ENCODE peak calls at places on chromosome 20, in seven cellular contexts. P is PC-9; S is cardiac muscle cell; R is naive thymus-derived CD4-positive, alpha-beta T cell; T is hepatocyte; W is tibial artery; Q is OCI-LY7. X is an unnamed sample. For H3K4me1, the result is how much of the 10 kb centered on the place peaks cover.

GRCh38 chr20:35303382-35303734 is 11.1 kb upstream of the FAM83C start:
- DNase-seq in W (no peak), Q (no peak), S (no peak), T (peak), P (no peak), R (no peak), X (no peak)

GRCh38 chr20:35561671-35562070 is 19.8 kb downstream of the ERGIC3 start:
- DNase-seq in P (no peak), T (no peak), Q (peak), W (no peak), S (no peak), R (no peak), X (no peak)

GRCh38 chr20:51955756-51956155 is 153.4 kb upstream of the SALL4 start:
- DNase-seq in R (no peak), W (no peak), S (peak), Q (no peak), P (no peak), T (no peak), X (no peak)

GRCh38 chr20:34713194-34713943 is 9.2 kb downstream of the TP53INP2 start:
- DNase-seq in T (peak), W (no peak), P (peak), R (no peak), Q (no peak), S (peak), X (no peak)

GRCh38 chr20:32052792-32053362 is 835 bp downstream of the HCK start:
- DNase-seq in S (no peak), T (no peak), P (no peak), R (no peak), Q (no peak), W (peak), X (no peak)

GRCh38 chr20:4444404-4444803 is 277.3 kb upstream of the PRND start:
- DNase-seq in P (no peak), T (no peak), S (no peak), R (no peak), W (no peak), Q (no peak), X (no peak)

GRCh38 chr20:59912609-59913008 is 20.8 kb downstream of the SYCP2 start:
- DNase-seq in S (no peak), R (no peak), Q (no peak), W (no peak), P (no peak), T (no peak), X (no peak)

GRCh38 chr20:63130654-63131577 is 85.0 kb downstream of the YTHDF1 start:
- DNase-seq in R (no peak), S (no peak), P (no peak), Q (no peak), W (no peak), T (no peak), X (no peak)

GRCh38 chr20:59723108-59723500 is 118.8 kb downstream of the PHACTR3 start:
- DNase-seq in P (no peak), S (no peak), T (no peak), R (no peak), W (no peak), Q (no peak), X (peak)

GRCh38 chr20:9912858-9913434 is 74.1 kb upstream of the PAK5 start:
- DNase-seq in Q (peak), S (peak), T (peak), R (peak), P (peak), W (peak), X (peak)

GRCh38 chr20:53707341-53708102 is 113.9 kb upstream of the ZNF217 start:
- DNase-seq in T (no peak), P (no peak), W (no peak), Q (peak), S (no peak), R (no peak), X (no peak)

GRCh38 chr20:63626424-63627128 is at the start of gene GMEB2:
- DNase-seq in T (peak), R (no peak), W (no peak), Q (peak), P (no peak), S (no peak), X (no peak)

GRCh38 chr20:3067139-3068009 is 4.0 kb upstream of the OXT start:
- DNase-seq in W (no peak), Q (no peak), S (no peak), P (peak), R (no peak), T (no peak), X (no peak)

GRCh38 chr20:24560571-24561485 is 91.4 kb downstream of the SYNDIG1 start:
- DNase-seq in Q (no peak), P (no peak), W (no peak), R (no peak), S (no peak), T (peak), X (no peak)

GRCh38 chr20:11207749-11208502 is 534.1 kb upstream of the JAG1 start:
- DNase-seq in T (peak), P (peak), W (no peak), R (no peak), S (peak), Q (no peak), X (no peak)

GRCh38 chr20:33401922-33402369 is 627 bp upstream of the CDK5RAP1 start:
- DNase-seq in Q (peak), P (no peak), R (no peak), T (no peak), S (peak), W (no peak), X (no peak)

GRCh38 chr20:10074513-10074912 is 39.7 kb downstream of the ANKEF1 start:
- DNase-seq in S (peak), Q (no peak), P (peak), R (no peak), T (peak), W (peak), X (no peak)

GRCh38 chr20:63134201-63134612 is 81.7 kb downstream of the YTHDF1 start:
- DNase-seq in S (no peak), Q (peak), P (no peak), W (no peak), R (no peak), T (no peak), X (no peak)

GRCh38 chr20:17854307-17854903 is 114.2 kb downstream of the SNX5 start:
- DNase-seq in W (peak), T (peak), S (peak), R (no peak), P (peak), Q (peak), X (no peak)

GRCh38 chr20:12967932-12968331 is 40.8 kb upstream of the SPTLC3 start:
- DNase-seq in Q (no peak), T (no peak), P (no peak), W (no peak), S (no peak), R (no peak), X (no peak)

GRCh38 chr20:59258103-59258705 is 42.2 kb upstream of the EDN3 start:
- DNase-seq in W (no peak), R (peak), Q (no peak), S (no peak), P (no peak), T (no peak), X (no peak)

GRCh38 chr20:18252597-18253451 is 35.5 kb upstream of the ZNF133 start:
- DNase-seq in W (no peak), P (peak), S (no peak), R (no peak), T (no peak), Q (no peak), X (no peak)

GRCh38 chr20:62063981-62064787 is 1.5 kb downstream of the TAF4 start:
- DNase-seq in T (peak), S (no peak), W (no peak), Q (no peak), P (peak), R (no peak), X (peak)

GRCh38 chr20:7516631-7517051 is 423.6 kb downstream of the HAO1 start:
- DNase-seq in W (no peak), Q (no peak), P (no peak), T (peak), R (no peak), S (no peak), X (no peak)

GRCh38 chr20:33647603-33648395 is 14.3 kb upstream of the C20orf144 start:
- DNase-seq in Q (no peak), T (no peak), W (peak), P (no peak), R (no peak), S (peak), X (no peak)

GRCh38 chr20:23120936-23121765 is 35.0 kb upstream of the CD93 start:
- DNase-seq in Q (no peak), R (no peak), W (no peak), P (no peak), T (no peak), S (no peak), X (no peak)

GRCh38 chr20:58755751-58756524 is 63.3 kb downstream of the NPEPL1 start:
- DNase-seq in Q (no peak), W (no peak), T (no peak), R (no peak), P (no peak), S (no peak), X (peak)

GRCh38 chr20:4592316-4593148 is 129.2 kb upstream of the PRND start:
- DNase-seq in Q (no peak), R (peak), S (peak), T (peak), W (no peak), P (peak), X (no peak)

GRCh38 chr20:47406849-47407682 is 50.6 kb upstream of the ZMYND8 start:
- DNase-seq in W (no peak), T (no peak), S (no peak), Q (no peak), R (no peak), P (no peak), X (no peak)

GRCh38 chr20:17439897-17440296 is 91.3 kb downstream of the BFSP1 start:
- DNase-seq in R (no peak), Q (no peak), S (no peak), P (no peak), T (no peak), W (no peak), X (no peak)

GRCh38 chr20:62590301-62591121 is 51.8 kb upstream of the SLCO4A1 start:
- DNase-seq in S (peak), Q (no peak), R (no peak), T (no peak), P (peak), W (peak), X (no peak)

GRCh38 chr20:33811763-33812672 is 870 bp downstream of the CHMP4B start:
- DNase-seq in Q (peak), R (peak), T (peak), W (peak), P (peak), S (peak), X (peak)

GRCh38 chr20:54469293-54469692 is 6.1 kb upstream of the DOK5 start:
- DNase-seq in S (peak), P (no peak), R (no peak), T (no peak), Q (no peak), W (no peak), X (no peak)

GRCh38 chr20:35601021-35601973 is 14.3 kb upstream of the SPAG4 start:
- DNase-seq in P (no peak), R (peak), Q (peak), S (peak), W (peak), T (peak), X (peak)

GRCh38 chr20:21677781-21678180 is 27.7 kb upstream of the PAX1 start:
- DNase-seq in T (no peak), W (no peak), P (no peak), R (no peak), S (no peak), Q (no peak), X (no peak)

DNA sequence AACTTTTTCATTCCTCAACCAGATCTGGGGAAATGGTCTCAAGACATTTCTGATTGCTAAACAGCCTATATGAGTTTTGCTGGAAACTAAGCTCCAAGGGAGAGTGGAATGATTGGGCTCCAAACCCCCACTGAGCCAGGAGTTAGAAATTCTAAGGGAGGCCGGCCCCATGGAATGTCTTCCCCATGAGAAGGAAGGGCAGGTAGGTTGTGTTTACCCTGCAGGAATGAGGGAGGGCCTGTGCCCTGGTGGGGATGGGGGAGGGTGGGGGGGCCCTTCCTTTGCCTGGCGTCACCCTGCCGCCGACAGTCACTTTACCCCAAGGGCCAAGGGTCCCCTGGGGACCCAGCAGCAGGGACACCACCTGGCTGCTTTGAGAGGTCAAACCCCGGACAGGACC is 298.9 kb downstream of the TFAP2C start:
- DNase-seq in R (no peak), W (no peak), S (no peak), P (no peak), Q (no peak), T (no peak), X (no peak)
- H3K4me1 ChIP-seq in R (under half), W (under half), S (under half), P (under half), Q (under half), T (under half), X (under half)

GRCh38 chr20:913306-913849 is 2.8 kb downstream of the ANGPT4 start:
- DNase-seq in R (no peak), Q (no peak), W (no peak), S (no peak), T (no peak), P (no peak), X (no peak)

GRCh38 chr20:911882-912600 is 4.1 kb downstream of the ANGPT4 start:
- DNase-seq in Q (peak), W (no peak), S (no peak), P (no peak), T (no peak), R (peak), X (no peak)

GRCh38 chr20:909641-910040 is 6.5 kb downstream of the ANGPT4 start:
- DNase-seq in Q (no peak), S (no peak), W (no peak), T (no peak), P (no peak), R (no peak), X (no peak)

GRCh38 chr20:910840-911770 is 5.0 kb downstream of the ANGPT4 start:
- DNase-seq in T (no peak), P (no peak), Q (no peak), R (no peak), W (peak), S (peak), X (peak)

GRCh38 chr20:910132-910839 is 5.8 kb downstream of the ANGPT4 start:
- DNase-seq in S (peak), W (peak), T (no peak), Q (no peak), P (no peak), R (no peak), X (peak)
- H3K4me1 ChIP-seq in S (under half), W (under half), T (under half), Q (under half), P (under half), R (under half), X (under half)

GRCh38 chr20:48807051-48807450 is 20.7 kb downstream of the PREX1 start:
- DNase-seq in Q (no peak), R (no peak), W (no peak), P (no peak), T (no peak), S (no peak), X (no peak)
- H3K4me1 ChIP-seq in Q (under half), R (half or more), W (under half), P (under half), T (under half), S (under half), X (under half)

GRCh38 chr20:36886859-36887778 is 11.2 kb downstream of the TLDC2 start:
- DNase-seq in Q (peak), T (peak), S (peak), R (peak), W (peak), P (peak), X (peak)

GRCh38 chr20:36891211-36891610 is 15.3 kb downstream of the TLDC2 start:
- DNase-seq in S (no peak), P (no peak), T (no peak), Q (no peak), W (no peak), R (no peak), X (no peak)

GRCh38 chr20:36887779-36888133 is 11.8 kb downstream of the TLDC2 start:
- DNase-seq in P (no peak), W (no peak), R (no peak), Q (no peak), S (peak), T (no peak), X (no peak)

GRCh38 chr20:36890586-36890985 is 14.6 kb downstream of the TLDC2 start:
- DNase-seq in R (no peak), Q (no peak), T (no peak), P (no peak), W (no peak), S (no peak), X (no peak)

DNA sequence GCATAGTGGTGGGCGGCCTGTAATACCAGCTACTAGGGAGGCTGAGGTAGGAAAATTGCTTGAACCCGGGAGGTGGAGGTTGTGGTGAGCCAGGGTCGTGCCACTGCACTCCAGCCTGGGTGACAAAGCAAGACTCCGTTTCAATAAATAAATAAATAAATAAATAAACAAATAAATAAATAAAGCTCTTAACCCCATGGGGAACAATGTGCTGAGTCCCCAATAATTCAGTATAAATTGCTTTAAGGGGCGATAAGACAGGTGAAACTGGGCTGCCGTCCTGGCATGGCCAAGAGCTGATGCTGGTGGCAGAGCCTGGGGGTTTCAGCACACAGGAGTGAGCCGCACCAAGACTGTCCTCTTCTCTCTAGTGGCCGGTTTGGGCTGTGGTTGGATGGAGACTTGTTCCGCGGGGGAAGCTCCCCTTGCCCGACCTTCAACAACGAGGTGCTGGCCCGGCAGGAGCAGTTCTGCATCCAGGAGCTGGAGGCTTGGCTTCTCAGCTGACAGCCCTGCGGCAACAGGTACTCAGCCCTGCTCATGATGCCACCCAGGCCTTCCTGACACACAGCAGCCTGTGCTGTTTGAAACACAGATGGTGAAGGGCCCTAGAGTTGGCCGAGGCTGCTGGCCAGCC is 13.1 kb downstream of the TLDC2 start:
- DNase-seq in R (no peak), S (no peak), Q (no peak), P (no peak), T (no peak), W (no peak), X (no peak)
- H3K4me1 ChIP-seq in R (under half), S (under half), Q (under half), P (under half), T (under half), W (under half), X (under half)

DNA sequence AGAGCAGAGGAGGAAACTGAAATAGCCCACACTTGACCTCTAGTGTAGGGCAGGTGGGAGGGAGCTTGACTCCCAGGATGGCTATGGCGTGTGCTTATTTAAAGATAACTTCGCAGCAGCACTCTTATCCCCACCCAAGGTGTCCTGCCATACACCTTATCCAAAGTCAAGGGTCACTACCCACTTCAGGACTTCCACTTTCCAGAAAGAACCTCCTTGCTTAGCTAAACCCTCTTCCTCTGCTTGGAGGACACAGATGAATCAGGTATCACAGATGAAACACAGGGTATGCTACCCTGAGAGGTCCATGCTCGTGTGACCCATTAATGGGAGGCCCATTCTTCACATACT is 2.3 kb downstream of the RIN2 start:
- DNase-seq in T (no peak), Q (no peak), R (no peak), W (no peak), S (no peak), P (no peak), X (no peak)
- H3K4me1 ChIP-seq in T (under half), Q (under half), R (under half), W (under half), S (under half), P (half or more), X (under half)

GRCh38 chr20:57374343-57374930 is 16.8 kb upstream of the RBM38 start:
- DNase-seq in R (no peak), S (no peak), W (no peak), Q (no peak), P (no peak), T (no peak), X (no peak)
- H3K4me1 ChIP-seq in R (under half), S (under half), W (under half), Q (under half), P (under half), T (under half), X (under half)

GRCh38 chr20:38429301-38429700 is 5.8 kb downstream of the SNHG17 start:
- DNase-seq in W (no peak), R (no peak), P (no peak), T (no peak), S (no peak), Q (no peak), X (no peak)
- H3K4me1 ChIP-seq in W (under half), R (under half), P (under half), T (under half), S (under half), Q (under half), X (under half)

DNA sequence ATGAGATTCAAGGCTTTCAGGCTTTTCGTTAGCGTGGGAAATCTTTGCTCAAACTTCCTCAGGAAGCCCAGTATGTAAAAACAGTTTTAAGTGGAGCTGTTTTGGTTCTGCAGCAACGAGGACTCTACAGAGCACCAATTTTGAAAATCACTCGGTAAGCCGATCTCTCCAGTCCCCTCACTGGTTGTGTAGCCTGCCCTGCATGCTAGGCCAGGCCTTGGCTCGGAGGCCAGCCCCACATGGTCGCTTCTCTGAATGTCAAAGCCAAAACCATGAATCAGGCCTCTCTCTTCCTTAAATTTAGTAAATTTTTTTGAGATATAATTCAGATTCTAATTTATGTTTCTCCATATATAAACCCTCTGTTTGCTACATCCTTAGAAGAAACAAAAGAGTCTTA is 108.0 kb downstream of the CHD6 start:
- DNase-seq in S (no peak), P (no peak), T (no peak), Q (no peak), R (no peak), W (no peak), X (no peak)
- H3K4me1 ChIP-seq in S (under half), P (under half), T (under half), Q (under half), R (under half), W (under half), X (half or more)